ENCODE peak calls at places on chromosome 10, in seven cellular contexts. G is T-helper 1 cell, L is T-helper 9 cell, U is GM20000, C is IMR-90, K is NCI-H345, W is amniotic epithelial cell. A is an unnamed sample.

GRCh38 chr10:58137813-58138212 is 129.9 kb downstream of the IPMK start:
- DNase-seq in G (no peak), L (no peak), U (no peak), C (no peak), K (peak), W (no peak), A (peak)

GRCh38 chr10:104339469-104340098 is 1.3 kb upstream of the ITPRIP start:
- DNase-seq in G (no peak), L (no peak), U (no peak), C (peak), K (no peak), W (peak), A (no peak)

GRCh38 chr10:74500806-74501205 is 325.6 kb upstream of the KAT6B start:
- DNase-seq in G (no peak), L (no peak), U (no peak), C (peak), K (no peak), W (peak), A (no peak)

GRCh38 chr10:131427901-131428300 is 116.4 kb upstream of the TCERG1L start:
- DNase-seq in G (no peak), L (no peak), U (no peak), C (no peak), K (no peak), W (no peak), A (no peak)

GRCh38 chr10:64288404-64288803 is 767.2 kb downstream of the REEP3 start:
- DNase-seq in G (no peak), L (no peak), U (no peak), C (no peak), K (no peak), W (no peak), A (no peak)

GRCh38 chr10:29455095-29455494 is 166.2 kb downstream of the LYZL1 start:
- DNase-seq in G (no peak), L (no peak), U (no peak), C (no peak), K (no peak), W (no peak), A (no peak)

GRCh38 chr10:84244651-84245270 is at the start of gene RGR:
- DNase-seq in G (no peak), L (no peak), U (no peak), C (no peak), K (peak), W (no peak), A (no peak)

GRCh38 chr10:3413937-3414710 is 241.5 kb upstream of the PITRM1 start:
- DNase-seq in G (no peak), L (no peak), U (no peak), C (no peak), K (no peak), W (no peak), A (no peak)

GRCh38 chr10:119343001-119343601 is 135.7 kb downstream of the GRK5 start:
- DNase-seq in G (no peak), L (no peak), U (no peak), C (no peak), K (no peak), W (no peak), A (no peak)

GRCh38 chr10:78614744-78615143 is 454.0 kb upstream of the ZMIZ1 start:
- DNase-seq in G (no peak), L (no peak), U (no peak), C (no peak), K (no peak), W (no peak), A (no peak)

GRCh38 chr10:124048371-124049290 is 44.8 kb downstream of the CHST15 start:
- DNase-seq in G (no peak), L (no peak), U (no peak), C (no peak), K (no peak), W (no peak), A (no peak)

GRCh38 chr10:11160982-11161554 is 143.4 kb downstream of the CELF2 start:
- DNase-seq in G (no peak), L (no peak), U (no peak), C (no peak), K (no peak), W (no peak), A (no peak)

GRCh38 chr10:24272374-24272773 is 63.4 kb downstream of the KIAA1217 start:
- DNase-seq in G (no peak), L (no peak), U (no peak), C (no peak), K (no peak), W (peak), A (no peak)

A was measured in DMS79.